ENCODE peak calls at places on chromosomes 13 and 19, in six cellular contexts. J is breast epithelium, U is testis, W is endothelial cell, O is astrocyte of the spinal cord, P is left ventricle myocardium inferior. T is an unnamed sample.

GRCh38 chr13:25046274-25046984 is 49.5 kb upstream of the PABPC3 start:
- DNase-seq in W (peak), J (no peak), P (no peak), O (no peak), U (no peak), T (no peak)

GRCh38 chr19:4639531-4640246 is 373 bp downstream of the TNFAIP8L1 start:
- DNase-seq in J (no peak), U (no peak), W (no peak), O (no peak), P (no peak), T (no peak)

GRCh38 chr19:55044771-55045716 is 7.0 kb upstream of the GP6 start:
- DNase-seq in W (no peak), U (no peak), P (no peak), O (no peak), J (no peak), T (no peak)

GRCh38 chr13:97539651-97540230 is 105.8 kb downstream of the RAP2A start:
- DNase-seq in P (no peak), W (no peak), U (no peak), J (no peak), O (peak), T (no peak)

GRCh38 chr19:55373993-55374757 is 2.5 kb upstream of the TMEM190 start:
- DNase-seq in J (no peak), P (no peak), U (no peak), W (no peak), O (peak), T (no peak)

GRCh38 chr13:20401958-20402856 is 123.5 kb downstream of the CRYL1 start:
- DNase-seq in O (peak), U (no peak), W (no peak), P (no peak), J (no peak), T (no peak)

GRCh38 chr13:61838568-61838967 is 422.9 kb upstream of the PCDH20 start:
- DNase-seq in W (no peak), U (no peak), P (no peak), O (no peak), J (no peak), T (no peak)

GRCh38 chr13:45779901-45780300 is 71.7 kb downstream of the SIAH3 start:
- DNase-seq in W (no peak), J (no peak), U (no peak), O (no peak), P (no peak), T (no peak)

GRCh38 chr19:46759817-46760333 is 13.6 kb upstream of the STRN4 start:
- DNase-seq in J (peak), O (peak), U (peak), P (no peak), W (no peak), T (no peak)

DNA sequence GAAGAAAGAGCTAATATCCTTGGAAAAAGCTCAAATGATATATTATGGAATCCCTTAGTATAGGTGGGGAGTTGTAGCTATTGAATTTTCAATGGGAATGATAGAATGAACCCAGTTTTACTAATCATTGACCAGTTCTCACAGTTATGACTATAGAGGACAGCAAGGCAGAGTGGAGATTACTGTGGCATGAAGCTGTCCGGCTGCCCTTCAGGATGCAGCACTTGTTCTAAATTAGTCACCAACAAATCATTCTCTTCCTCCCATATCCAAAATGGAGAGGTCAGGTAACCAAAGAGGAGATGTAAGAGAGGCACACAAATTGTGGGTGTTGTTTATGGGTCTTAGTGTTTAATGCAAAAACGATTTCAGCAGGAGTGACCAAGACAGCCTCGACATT is 1490.0 kb upstream of the MIR17HG start:
- DNase-seq in J (no peak), W (no peak), P (no peak), O (no peak), U (no peak), T (no peak)
- TF ChIP-seq CTCF in J (no peak), W (no peak), P (no peak), O (no peak), U (no peak), T (no peak)

DNA sequence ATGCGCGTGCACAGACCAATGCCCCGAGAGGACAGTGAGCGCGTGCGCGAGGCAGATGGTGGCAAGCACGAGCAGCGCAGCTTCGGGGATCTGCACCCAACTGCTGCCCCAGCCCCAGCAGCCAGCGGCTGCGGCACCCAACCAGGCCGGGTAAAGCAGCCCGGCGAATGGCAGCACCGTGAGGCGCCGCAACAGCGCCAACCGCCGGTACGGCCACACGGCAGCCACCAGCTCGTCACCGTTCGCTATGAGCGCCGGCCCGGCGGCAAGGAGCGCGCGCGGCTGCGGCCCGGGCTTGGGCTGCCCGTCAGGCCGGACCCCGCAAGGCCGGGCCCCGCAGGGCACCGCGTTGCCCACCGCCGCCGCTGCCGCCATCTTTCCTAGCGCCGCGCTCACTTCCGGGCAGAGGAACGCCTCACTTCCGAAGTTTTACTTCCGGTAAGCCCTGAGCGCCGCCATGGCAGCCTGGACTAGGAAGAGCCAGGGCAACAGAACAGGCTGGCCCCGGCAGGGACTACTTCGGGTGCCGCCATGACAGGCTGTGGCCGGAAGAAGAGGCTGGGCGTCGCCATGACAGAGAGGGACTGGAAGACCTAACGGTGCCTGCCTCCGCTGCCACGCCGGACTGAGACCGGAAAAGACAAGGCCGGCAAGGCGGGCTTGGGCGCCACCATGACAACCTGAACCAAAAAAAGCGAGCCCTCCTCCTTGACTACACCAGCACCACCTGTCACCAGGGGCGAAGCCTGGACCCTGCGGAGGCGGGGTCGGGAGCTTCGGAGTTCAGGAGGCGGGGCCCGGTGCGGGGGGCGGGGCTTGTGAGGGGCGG is at the start of gene ATP13A1:
- DNase-seq in W (peak), P (peak), J (peak), U (peak), O (peak), T (peak)
- TF ChIP-seq CTCF in W (no peak), P (peak), J (no peak), U (peak), O (peak), T (peak)

GRCh38 chr13:51444922-51445321 is 7.9 kb downstream of the INTS6 start:
- DNase-seq in J (no peak), W (no peak), U (no peak), O (peak), P (no peak), T (no peak)
- TF ChIP-seq CTCF in J (no peak), W (no peak), U (no peak), O (peak), P (peak), T (no peak)

DNA sequence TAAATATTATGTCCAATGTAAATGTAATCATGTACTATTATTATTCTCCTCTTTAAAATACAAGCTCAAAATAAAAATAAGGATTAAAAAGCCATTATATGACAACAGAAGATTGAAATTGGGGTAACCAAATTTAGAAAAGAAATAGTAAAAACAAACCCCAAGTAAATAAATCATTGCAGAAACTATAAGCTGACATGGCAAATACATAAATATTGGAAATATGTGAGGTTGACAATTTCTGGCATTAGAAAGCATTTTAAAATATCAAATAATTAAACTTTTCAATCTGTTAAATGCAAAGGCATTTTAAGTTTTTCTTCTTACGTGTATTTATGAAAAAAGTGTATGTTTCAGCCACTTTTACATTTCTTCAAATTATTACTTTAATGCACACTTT is 394.7 kb upstream of the DACH1 start:
- DNase-seq in U (no peak), W (no peak), P (no peak), O (no peak), J (no peak), T (no peak)
- TF ChIP-seq CTCF in U (no peak), W (no peak), P (no peak), O (no peak), J (no peak), T (no peak)

GRCh38 chr13:40992678-40993077 is 26.4 kb downstream of the ELF1 start:
- DNase-seq in O (no peak), U (no peak), P (no peak), J (no peak), W (no peak), T (no peak)
- TF ChIP-seq CTCF in O (no peak), U (no peak), P (no peak), J (no peak), W (no peak), T (no peak)

DNA sequence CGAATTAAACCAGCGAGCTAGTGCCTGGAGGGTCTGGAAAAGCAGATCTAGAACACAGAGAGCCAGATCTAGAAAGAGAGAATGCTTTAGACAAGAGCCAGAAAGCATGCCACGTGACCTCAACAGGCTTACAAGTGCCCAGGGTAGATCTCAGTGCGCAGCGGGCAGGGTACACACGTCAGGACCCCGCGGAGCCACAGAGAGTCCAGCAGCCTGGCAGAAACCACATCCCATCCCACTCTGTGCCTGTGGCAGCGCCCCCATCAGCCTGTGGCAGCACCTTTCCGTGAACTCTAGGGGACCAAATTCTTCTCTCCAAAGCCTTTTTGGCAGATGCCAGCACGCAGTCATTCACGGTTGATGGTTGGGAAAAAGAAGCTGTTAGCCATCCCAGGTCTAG is 5.9 kb downstream of the ARHGEF1 start:
- DNase-seq in W (no peak), O (no peak), J (no peak), U (no peak), P (no peak), T (no peak)
- TF ChIP-seq CTCF in W (no peak), O (no peak), J (no peak), U (no peak), P (no peak), T (no peak)

DNA sequence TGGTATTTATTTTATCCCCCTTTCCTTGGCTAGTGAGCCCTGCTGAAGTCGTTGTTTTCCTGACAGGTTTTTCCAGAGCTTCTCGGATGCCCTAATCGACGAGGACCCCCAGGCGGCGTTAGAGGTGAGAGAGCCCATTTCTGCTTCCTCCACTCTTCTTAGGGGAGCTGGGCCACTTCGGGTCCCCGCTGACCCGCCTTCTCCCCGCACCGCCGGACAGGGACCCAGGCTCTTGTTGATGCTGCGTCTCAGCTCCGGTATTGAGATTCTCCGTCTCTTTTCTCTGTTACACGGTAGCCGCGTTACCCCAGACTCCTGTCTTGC is 306 bp downstream of the SUGT1 start:
- DNase-seq in P (no peak), J (no peak), W (no peak), U (no peak), O (no peak), T (no peak)
- TF ChIP-seq CTCF in P (peak), J (no peak), W (peak), U (peak), O (no peak), T (no peak)

DNA sequence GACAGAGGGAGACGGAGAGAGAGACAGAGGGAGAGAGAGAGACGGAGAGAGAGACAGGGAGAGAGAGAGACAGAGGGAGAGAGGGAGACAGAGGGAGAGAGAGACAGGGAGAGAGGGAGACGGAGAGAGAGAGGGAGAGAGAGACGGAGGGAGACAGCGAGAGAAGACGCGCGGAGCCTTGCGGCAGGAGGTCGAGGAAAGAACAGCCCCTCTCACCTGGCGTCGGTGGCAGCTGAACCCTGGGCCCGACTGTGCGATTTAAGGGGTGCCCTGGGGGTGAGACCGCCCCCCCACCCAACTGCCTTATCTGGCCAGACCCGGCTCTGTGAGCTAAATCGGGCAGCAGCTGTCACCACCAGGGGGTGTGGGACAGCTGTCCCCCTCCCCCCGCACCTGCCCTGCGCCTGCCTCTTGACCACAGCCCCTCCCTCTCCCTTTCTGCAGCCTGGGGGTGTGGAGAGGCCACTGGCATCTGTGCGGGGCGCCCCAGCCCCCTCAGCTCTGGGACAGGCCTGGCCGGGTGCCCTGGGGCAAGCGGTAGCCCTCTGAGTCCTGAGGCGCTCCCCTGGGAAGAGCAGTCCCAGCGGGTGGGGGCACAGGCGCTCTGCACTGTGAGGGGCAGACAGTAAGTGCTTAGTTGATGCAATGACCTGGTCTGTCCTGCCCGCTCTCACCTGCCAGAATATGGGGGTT is 10.8 kb downstream of the JOSD2 start:
- DNase-seq in J (no peak), W (no peak), O (no peak), U (no peak), P (peak), T (peak)
- TF ChIP-seq CTCF in J (no peak), W (no peak), O (peak), U (no peak), P (no peak), T (no peak)

T was measured in gastrocnemius medialis.